ENCODE peak calls at places on chromosomes 11 and 22, in four cellular contexts. U is WTC11, P is A549, N is NCI-H1694. I is an unnamed sample.

GRCh38 chr22:23013612-23014011 is 56.7 kb upstream of the GNAZ start:
- DNase-seq in U (no peak), N (no peak), P (no peak), I (no peak)

GRCh38 chr11:2092956-2093412 is 46.2 kb downstream of the IGF2 start:
- DNase-seq in U (no peak), N (peak), P (no peak), I (peak)

GRCh38 chr11:121652982-121653381 is 200.2 kb upstream of the SORL1-AS1 start:
- DNase-seq in P (no peak), U (no peak), N (no peak), I (peak)

GRCh38 chr11:83008581-83008923 is 63.1 kb downstream of the RAB30 start:
- DNase-seq in U (no peak), N (no peak), P (no peak), I (no peak)

GRCh38 chr22:50544078-50544745 is 1.5 kb upstream of the KLHDC7B start:
- DNase-seq in U (peak), N (no peak), P (peak), I (no peak)

GRCh38 chr11:75014129-75014528 is 25.4 kb downstream of the NEU3 start:
- DNase-seq in U (no peak), N (no peak), P (no peak), I (no peak)

GRCh38 chr22:42399315-42400271 is 32.6 kb downstream of the NFAM1 start:
- DNase-seq in N (peak), U (peak), P (no peak), I (peak)

GRCh38 chr11:96781082-96781481 is 391.3 kb downstream of the JRKL start:
- DNase-seq in P (no peak), N (no peak), U (no peak), I (no peak)

GRCh38 chr11:17739945-17740338 is 5.4 kb downstream of the KCNC1 start:
- DNase-seq in N (no peak), P (no peak), U (no peak), I (no peak)

GRCh38 chr11:9704037-9704436 is 40.2 kb downstream of the SWAP70 start:
- DNase-seq in N (no peak), U (no peak), P (no peak), I (no peak)

GRCh38 chr22:46004105-46004866 is 27.3 kb upstream of the WNT7B start:
- DNase-seq in U (no peak), N (no peak), P (no peak), I (no peak)

GRCh38 chr22:45880091-45880651 is 96.8 kb downstream of the WNT7B start:
- DNase-seq in U (no peak), P (no peak), N (no peak), I (no peak)

GRCh38 chr11:30387891-30388861 is 65.3 kb downstream of the ARL14EP start:
- DNase-seq in U (no peak), N (no peak), P (no peak), I (no peak)

GRCh38 chr22:38941488-38941987 is 15.9 kb upstream of the APOBEC3A start:
- DNase-seq in U (no peak), P (no peak), N (no peak), I (no peak)

GRCh38 chr22:23070418-23071162 is at the start of gene GNAZ:
- DNase-seq in P (no peak), U (peak), N (no peak), I (peak)

I was measured in ovary.